ENCODE peak calls at places on chromosomes 16 and 17, in ten cellular contexts. One of them, this sample, is unnamed.

GRCh38 chr17:66661411-66661843 is 173.5 kb upstream of the CACNG5 start:
- DNase-seq in right lobe of liver: no peak
- DNase-seq in choroid plexus epithelial cell: peak
- DNase-seq in pancreas: no peak
- DNase-seq in tibial artery: no peak
- DNase-seq in AG04449: no peak
- DNase-seq in breast epithelium: no peak
- DNase-seq in esophagus squamous epithelium: no peak
- DNase-seq in MM.1S: no peak
- DNase-seq in epithelial cell of proximal tubule: no peak
- DNase-seq in this sample: peak

GRCh38 chr17:43878260-43879082 is 28.9 kb downstream of the MPP2 start:
- DNase-seq in right lobe of liver: peak
- DNase-seq in choroid plexus epithelial cell: peak
- DNase-seq in pancreas: peak
- DNase-seq in tibial artery: peak
- DNase-seq in AG04449: peak
- DNase-seq in breast epithelium: peak
- DNase-seq in esophagus squamous epithelium: no peak
- DNase-seq in MM.1S: peak
- DNase-seq in epithelial cell of proximal tubule: peak
- DNase-seq in this sample: peak

GRCh38 chr17:39212841-39213480 is 12.8 kb downstream of the STAC2 start:
- DNase-seq in right lobe of liver: no peak
- DNase-seq in choroid plexus epithelial cell: no peak
- DNase-seq in pancreas: peak
- DNase-seq in tibial artery: peak
- DNase-seq in AG04449: no peak
- DNase-seq in breast epithelium: peak
- DNase-seq in esophagus squamous epithelium: no peak
- DNase-seq in MM.1S: no peak
- DNase-seq in epithelial cell of proximal tubule: no peak
- DNase-seq in this sample: no peak

GRCh38 chr17:40966848-40967247 is at the start of gene KRT39:
- DNase-seq in right lobe of liver: no peak
- DNase-seq in choroid plexus epithelial cell: no peak
- DNase-seq in pancreas: no peak
- DNase-seq in tibial artery: no peak
- DNase-seq in AG04449: no peak
- DNase-seq in breast epithelium: no peak
- DNase-seq in esophagus squamous epithelium: no peak
- DNase-seq in MM.1S: no peak
- DNase-seq in epithelial cell of proximal tubule: no peak
- DNase-seq in this sample: no peak

GRCh38 chr16:89257757-89258465 is 40.4 kb downstream of the ZNF778 start:
- DNase-seq in right lobe of liver: no peak
- DNase-seq in choroid plexus epithelial cell: peak
- DNase-seq in pancreas: no peak
- DNase-seq in tibial artery: no peak
- DNase-seq in AG04449: no peak
- DNase-seq in breast epithelium: no peak
- DNase-seq in esophagus squamous epithelium: no peak
- DNase-seq in MM.1S: no peak
- DNase-seq in epithelial cell of proximal tubule: no peak
- DNase-seq in this sample: no peak

GRCh38 chr16:31436221-31437045 is 6.2 kb downstream of the ZNF843 start:
- DNase-seq in right lobe of liver: no peak
- DNase-seq in choroid plexus epithelial cell: no peak
- DNase-seq in pancreas: no peak
- DNase-seq in tibial artery: peak
- DNase-seq in AG04449: no peak
- DNase-seq in breast epithelium: no peak
- DNase-seq in esophagus squamous epithelium: no peak
- DNase-seq in MM.1S: no peak
- DNase-seq in epithelial cell of proximal tubule: no peak
- DNase-seq in this sample: no peak

GRCh38 chr17:44376124-44376523 is 12.5 kb upstream of the FAM171A2 start:
- DNase-seq in right lobe of liver: peak
- DNase-seq in choroid plexus epithelial cell: peak
- DNase-seq in pancreas: no peak
- DNase-seq in tibial artery: no peak
- DNase-seq in AG04449: no peak
- DNase-seq in breast epithelium: no peak
- DNase-seq in esophagus squamous epithelium: no peak
- DNase-seq in MM.1S: no peak
- DNase-seq in epithelial cell of proximal tubule: no peak
- DNase-seq in this sample: no peak

GRCh38 chr17:1649844-1650409 is at the start of gene RILP:
- DNase-seq in right lobe of liver: peak
- DNase-seq in choroid plexus epithelial cell: no peak
- DNase-seq in pancreas: peak
- DNase-seq in tibial artery: peak
- DNase-seq in AG04449: no peak
- DNase-seq in breast epithelium: peak
- DNase-seq in esophagus squamous epithelium: no peak
- DNase-seq in MM.1S: peak
- DNase-seq in epithelial cell of proximal tubule: no peak
- DNase-seq in this sample: peak

GRCh38 chr17:16991349-16992009 is 19.6 kb upstream of the TNFRSF13B start:
- DNase-seq in right lobe of liver: peak
- DNase-seq in choroid plexus epithelial cell: peak
- DNase-seq in pancreas: peak
- DNase-seq in tibial artery: peak
- DNase-seq in AG04449: no peak
- DNase-seq in breast epithelium: peak
- DNase-seq in esophagus squamous epithelium: peak
- DNase-seq in MM.1S: peak
- DNase-seq in epithelial cell of proximal tubule: no peak
- DNase-seq in this sample: peak

GRCh38 chr16:5790512-5790911 is 692.9 kb upstream of the EEF2KMT start:
- DNase-seq in right lobe of liver: no peak
- DNase-seq in choroid plexus epithelial cell: no peak
- DNase-seq in pancreas: no peak
- DNase-seq in tibial artery: no peak
- DNase-seq in AG04449: no peak
- DNase-seq in breast epithelium: no peak
- DNase-seq in esophagus squamous epithelium: no peak
- DNase-seq in MM.1S: no peak
- DNase-seq in epithelial cell of proximal tubule: no peak
- DNase-seq in this sample: no peak

GRCh38 chr16:5791011-5791410 is 693.4 kb upstream of the EEF2KMT start:
- DNase-seq in right lobe of liver: no peak
- DNase-seq in choroid plexus epithelial cell: no peak
- DNase-seq in pancreas: no peak
- DNase-seq in tibial artery: no peak
- DNase-seq in AG04449: no peak
- DNase-seq in breast epithelium: no peak
- DNase-seq in esophagus squamous epithelium: no peak
- DNase-seq in MM.1S: no peak
- DNase-seq in epithelial cell of proximal tubule: no peak
- DNase-seq in this sample: no peak

DNA sequence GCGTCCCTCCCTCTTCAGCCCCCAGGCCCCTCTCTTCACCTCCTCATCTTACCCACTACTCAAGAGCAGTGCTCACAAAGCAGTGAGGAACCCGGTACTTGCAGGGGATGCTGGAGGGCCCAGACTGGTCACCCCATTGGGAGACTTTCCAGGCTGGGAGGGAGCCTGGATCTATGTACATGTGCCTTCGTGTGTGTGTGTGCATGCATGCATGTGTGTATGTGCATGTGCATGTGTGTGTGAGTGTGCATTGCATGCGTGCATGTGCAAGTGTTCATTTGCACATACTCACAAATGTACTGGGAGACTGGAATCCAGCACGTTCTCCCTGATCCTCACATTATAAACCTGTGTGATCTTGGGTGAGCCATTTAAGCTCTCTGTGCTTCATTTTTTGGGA is 696.0 kb upstream of the EEF2KMT start:
- DNase-seq in right lobe of liver: no peak
- DNase-seq in choroid plexus epithelial cell: no peak
- DNase-seq in pancreas: no peak
- DNase-seq in tibial artery: no peak
- DNase-seq in AG04449: no peak
- DNase-seq in breast epithelium: no peak
- DNase-seq in esophagus squamous epithelium: no peak
- DNase-seq in MM.1S: no peak
- DNase-seq in epithelial cell of proximal tubule: no peak
- DNase-seq in this sample: no peak
- H3K4me3 ChIP-seq in right lobe of liver: no peak
- H3K4me3 ChIP-seq in choroid plexus epithelial cell: no peak
- H3K4me3 ChIP-seq in pancreas: no peak
- H3K4me3 ChIP-seq in tibial artery: no peak
- H3K4me3 ChIP-seq in AG04449: no peak
- H3K4me3 ChIP-seq in breast epithelium: no peak
- H3K4me3 ChIP-seq in esophagus squamous epithelium: no peak
- H3K4me3 ChIP-seq in MM.1S: no peak
- H3K4me3 ChIP-seq in epithelial cell of proximal tubule: no peak
- H3K4me3 ChIP-seq in this sample: no peak

GRCh38 chr17:77088455-77089117 is 52.2 kb upstream of the SEC14L1 start:
- DNase-seq in right lobe of liver: peak
- DNase-seq in choroid plexus epithelial cell: peak
- DNase-seq in pancreas: peak
- DNase-seq in tibial artery: peak
- DNase-seq in AG04449: peak
- DNase-seq in breast epithelium: peak
- DNase-seq in esophagus squamous epithelium: peak
- DNase-seq in MM.1S: peak
- DNase-seq in epithelial cell of proximal tubule: peak
- DNase-seq in this sample: peak
- TF ChIP-seq CTCF in right lobe of liver: peak
- TF ChIP-seq CTCF in choroid plexus epithelial cell: peak
- TF ChIP-seq CTCF in pancreas: peak
- TF ChIP-seq CTCF in tibial artery: peak
- TF ChIP-seq CTCF in AG04449: peak
- TF ChIP-seq CTCF in breast epithelium: peak
- TF ChIP-seq CTCF in esophagus squamous epithelium: peak
- TF ChIP-seq CTCF in MM.1S: peak
- TF ChIP-seq CTCF in epithelial cell of proximal tubule: peak
- TF ChIP-seq CTCF in this sample: peak

DNA sequence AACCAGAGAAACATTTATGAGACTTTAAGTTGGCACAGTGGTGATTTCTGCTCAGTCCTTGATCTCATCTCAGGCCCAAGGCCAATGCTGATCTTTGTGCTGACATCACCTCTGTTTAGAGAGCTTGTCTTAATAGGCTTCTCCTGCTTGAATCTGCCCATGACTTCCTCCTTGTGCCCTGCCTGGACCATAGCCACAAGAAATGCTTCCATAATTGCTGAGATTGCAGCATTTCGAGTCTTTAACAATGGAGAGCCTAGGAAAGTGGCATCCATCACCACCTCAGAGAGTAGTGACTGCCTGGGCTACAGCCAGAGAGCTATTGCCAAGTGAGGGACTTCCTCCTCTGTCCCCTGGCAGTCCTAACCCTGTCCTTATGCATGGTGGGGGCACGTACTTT is 25.1 kb upstream of the MMP2 start:
- DNase-seq in right lobe of liver: no peak
- DNase-seq in choroid plexus epithelial cell: no peak
- DNase-seq in pancreas: no peak
- DNase-seq in tibial artery: peak
- DNase-seq in AG04449: no peak
- DNase-seq in breast epithelium: no peak
- DNase-seq in esophagus squamous epithelium: no peak
- DNase-seq in MM.1S: no peak
- DNase-seq in epithelial cell of proximal tubule: no peak
- DNase-seq in this sample: no peak
- H3K4me3 ChIP-seq in right lobe of liver: no peak
- H3K4me3 ChIP-seq in choroid plexus epithelial cell: no peak
- H3K4me3 ChIP-seq in pancreas: no peak
- H3K4me3 ChIP-seq in tibial artery: no peak
- H3K4me3 ChIP-seq in AG04449: no peak
- H3K4me3 ChIP-seq in breast epithelium: no peak
- H3K4me3 ChIP-seq in esophagus squamous epithelium: no peak
- H3K4me3 ChIP-seq in MM.1S: no peak
- H3K4me3 ChIP-seq in epithelial cell of proximal tubule: no peak
- H3K4me3 ChIP-seq in this sample: no peak

GRCh38 chr16:4231886-4232285 is 10.0 kb downstream of the SRL start:
- DNase-seq in right lobe of liver: no peak
- DNase-seq in choroid plexus epithelial cell: no peak
- DNase-seq in pancreas: no peak
- DNase-seq in tibial artery: no peak
- DNase-seq in AG04449: no peak
- DNase-seq in breast epithelium: no peak
- DNase-seq in esophagus squamous epithelium: no peak
- DNase-seq in MM.1S: no peak
- DNase-seq in epithelial cell of proximal tubule: no peak
- DNase-seq in this sample: no peak

GRCh38 chr16:4231367-4231766 is 10.5 kb downstream of the SRL start:
- DNase-seq in right lobe of liver: no peak
- DNase-seq in choroid plexus epithelial cell: no peak
- DNase-seq in pancreas: no peak
- DNase-seq in tibial artery: no peak
- DNase-seq in AG04449: no peak
- DNase-seq in breast epithelium: no peak
- DNase-seq in esophagus squamous epithelium: no peak
- DNase-seq in MM.1S: no peak
- DNase-seq in epithelial cell of proximal tubule: no peak
- DNase-seq in this sample: no peak

GRCh38 chr16:4233431-4233830 is 8.4 kb downstream of the SRL start:
- DNase-seq in right lobe of liver: no peak
- DNase-seq in choroid plexus epithelial cell: no peak
- DNase-seq in pancreas: no peak
- DNase-seq in tibial artery: no peak
- DNase-seq in AG04449: no peak
- DNase-seq in breast epithelium: no peak
- DNase-seq in esophagus squamous epithelium: no peak
- DNase-seq in MM.1S: no peak
- DNase-seq in epithelial cell of proximal tubule: no peak
- DNase-seq in this sample: no peak

GRCh38 chr16:4227040-4227332 is 14.9 kb downstream of the SRL start:
- DNase-seq in right lobe of liver: no peak
- DNase-seq in choroid plexus epithelial cell: no peak
- DNase-seq in pancreas: no peak
- DNase-seq in tibial artery: no peak
- DNase-seq in AG04449: no peak
- DNase-seq in breast epithelium: no peak
- DNase-seq in esophagus squamous epithelium: no peak
- DNase-seq in MM.1S: no peak
- DNase-seq in epithelial cell of proximal tubule: no peak
- DNase-seq in this sample: no peak

DNA sequence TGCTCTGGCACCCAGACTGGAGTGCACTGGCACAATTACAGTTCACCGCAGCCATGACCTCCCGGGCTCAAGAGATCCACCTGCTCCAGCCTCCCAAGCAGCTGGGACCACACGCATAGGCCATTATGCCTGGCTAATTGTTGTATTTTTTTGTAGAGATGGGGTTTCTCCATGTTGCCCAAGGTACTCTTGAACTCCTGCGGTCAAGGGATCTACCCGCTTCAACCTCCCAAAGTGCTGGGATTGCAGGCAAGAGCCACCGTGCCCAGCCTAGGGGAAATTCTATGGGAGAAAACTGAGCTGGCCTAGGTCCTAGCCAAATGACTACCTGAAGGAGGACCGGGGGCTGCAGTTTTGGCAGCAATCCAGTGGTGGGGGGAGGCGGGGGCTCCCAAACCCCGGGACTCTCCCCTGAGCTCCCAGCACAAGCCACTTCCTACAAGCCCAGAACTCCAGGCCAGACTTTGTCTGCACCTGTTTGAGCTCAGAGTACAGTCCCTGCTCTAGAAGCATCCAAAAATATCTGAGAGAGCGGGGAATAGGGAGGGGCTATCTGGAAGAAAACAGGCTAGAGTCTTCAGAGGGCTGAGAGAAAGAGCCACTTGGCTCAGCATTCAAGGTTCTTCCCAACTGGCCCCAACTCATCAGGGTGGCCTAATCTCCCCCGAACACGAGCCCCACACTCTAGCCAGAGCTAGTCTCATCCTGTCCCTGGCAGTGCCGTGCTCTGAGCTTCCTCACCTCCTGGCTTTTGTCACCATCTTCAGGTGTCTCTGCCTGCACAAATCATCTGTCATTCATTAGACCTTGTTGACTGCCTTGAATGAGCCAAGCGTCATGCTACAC is 9.1 kb downstream of the SRL start:
- DNase-seq in right lobe of liver: no peak
- DNase-seq in choroid plexus epithelial cell: no peak
- DNase-seq in pancreas: no peak
- DNase-seq in tibial artery: no peak
- DNase-seq in AG04449: no peak
- DNase-seq in breast epithelium: no peak
- DNase-seq in esophagus squamous epithelium: no peak
- DNase-seq in MM.1S: no peak
- DNase-seq in epithelial cell of proximal tubule: no peak
- DNase-seq in this sample: no peak
- TF ChIP-seq CTCF in right lobe of liver: no peak
- TF ChIP-seq CTCF in choroid plexus epithelial cell: no peak
- TF ChIP-seq CTCF in pancreas: no peak
- TF ChIP-seq CTCF in tibial artery: no peak
- TF ChIP-seq CTCF in AG04449: no peak
- TF ChIP-seq CTCF in breast epithelium: no peak
- TF ChIP-seq CTCF in esophagus squamous epithelium: no peak
- TF ChIP-seq CTCF in MM.1S: no peak
- TF ChIP-seq CTCF in epithelial cell of proximal tubule: no peak
- TF ChIP-seq CTCF in this sample: no peak

This sample was measured in fibroblast of villous mesenchyme.